ENCODE peak calls at places on chromosomes 7 and 10, in four cellular contexts. A is cardiac fibroblast, K is GM13976, Y is nephron progenitor cell. G is an unnamed sample.

GRCh38 chr10:104277785-104278184 is 8.8 kb downstream of the GSTO2 start:
- DNase-seq in K (no peak), Y (no peak), A (no peak), G (no peak)

GRCh38 chr10:11522821-11523245 is 88.6 kb downstream of the USP6NL start:
- DNase-seq in Y (no peak), A (no peak), K (no peak), G (no peak)

GRCh38 chr10:89118091-89118490 is 89.0 kb downstream of the CH25H start:
- DNase-seq in K (no peak), Y (no peak), A (peak), G (no peak)

GRCh38 chr7:142776206-142776844 is 5.6 kb downstream of the PRSS2 start:
- DNase-seq in K (no peak), Y (no peak), A (peak), G (no peak)

GRCh38 chr10:112094984-112095383 is 88.6 kb downstream of the GPAM start:
- DNase-seq in K (no peak), Y (no peak), A (no peak), G (no peak)

GRCh38 chr7:36232971-36233550 is 80.0 kb downstream of the EEPD1 start:
- DNase-seq in Y (no peak), K (no peak), A (no peak), G (no peak)

GRCh38 chr7:156765901-156766656 is 125.5 kb downstream of the RNF32 start:
- DNase-seq in A (no peak), K (no peak), Y (no peak), G (no peak)

GRCh38 chr7:21640150-21640549 is 97.3 kb downstream of the DNAH11 start:
- DNase-seq in K (no peak), A (no peak), Y (no peak), G (no peak)

GRCh38 chr10:44182909-44183308 is 202.0 kb downstream of the CXCL12 start:
- DNase-seq in K (no peak), Y (no peak), A (no peak), G (no peak)

GRCh38 chr10:101066146-101066889 is 4.5 kb downstream of the KAZALD1 start:
- DNase-seq in K (peak), A (peak), Y (peak), G (peak)

GRCh38 chr10:25125151-25125550 is 49.6 kb upstream of the GPR158 start:
- DNase-seq in K (no peak), A (no peak), Y (peak), G (no peak)

GRCh38 chr7:47945261-47946015 is 2.8 kb downstream of the PKD1L1 start:
- DNase-seq in K (peak), A (peak), Y (peak), G (peak)

GRCh38 chr7:155490697-155491628 is 33.0 kb downstream of the EN2 start:
- DNase-seq in Y (peak), K (peak), A (no peak), G (peak)

GRCh38 chr10:60835005-60835404 is 56.7 kb downstream of the CDK1 start:
- DNase-seq in A (no peak), K (no peak), Y (no peak), G (no peak)

GRCh38 chr10:113576853-113577252 is 24.0 kb downstream of the HABP2 start:
- DNase-seq in A (peak), K (no peak), Y (peak), G (no peak)

GRCh38 chr10:4214912-4215311 is 429.9 kb upstream of the KLF6 start:
- DNase-seq in A (no peak), K (no peak), Y (no peak), G (no peak)

GRCh38 chr7:31633894-31634494 is 53.0 kb upstream of the PPP1R17 start:
- DNase-seq in A (peak), K (peak), Y (peak), G (peak)

GRCh38 chr7:76302299-76303056 is at the start of gene HSPB1:
- DNase-seq in Y (peak), K (peak), A (peak), G (peak)

GRCh38 chr10:99364125-99364524 is 35.0 kb downstream of the CNNM1 start:
- DNase-seq in Y (no peak), K (no peak), A (no peak), G (no peak)

GRCh38 chr7:34143397-34143796 is 238.1 kb downstream of the BMPER start:
- DNase-seq in Y (no peak), K (no peak), A (peak), G (no peak)

GRCh38 chr7:1897076-1897860 is 227.2 kb downstream of the ELFN1 start:
- DNase-seq in K (no peak), A (no peak), Y (no peak), G (no peak)

GRCh38 chr10:61176428-61176827 is 232.4 kb upstream of the RHOBTB1 start:
- DNase-seq in Y (no peak), K (no peak), A (no peak), G (no peak)

GRCh38 chr10:101031796-101032636 is 982 bp downstream of the SFXN3 start:
- DNase-seq in A (peak), K (peak), Y (peak), G (no peak)

GRCh38 chr7:91343420-91343819 is 79.2 kb downstream of the FZD1 start:
- DNase-seq in Y (no peak), A (no peak), K (no peak), G (no peak)

GRCh38 chr10:95475003-95475383 is 86.2 kb downstream of the SORBS1 start:
- DNase-seq in A (no peak), K (no peak), Y (no peak), G (no peak)

GRCh38 chr7:143399151-143399550 is 9.5 kb downstream of the EPHA1 start:
- DNase-seq in Y (no peak), A (no peak), K (no peak), G (no peak)

GRCh38 chr10:59839576-59839975 is 66.8 kb downstream of the CCDC6 start:
- DNase-seq in A (peak), Y (no peak), K (no peak), G (no peak)

GRCh38 chr10:60522617-60523016 is 132.9 kb upstream of the ANK3 start:
- DNase-seq in K (no peak), Y (no peak), A (no peak), G (no peak)

GRCh38 chr10:101538481-101538880 is 49.6 kb downstream of the POLL start:
- DNase-seq in K (no peak), Y (no peak), A (no peak), G (no peak)

GRCh38 chr10:119149723-119150122 is 15.8 kb downstream of the SFXN4 start:
- DNase-seq in Y (no peak), K (no peak), A (no peak), G (no peak)

GRCh38 chr7:28358423-28358868 is 53.9 kb upstream of the CREB5 start:
- DNase-seq in Y (no peak), A (peak), K (no peak), G (no peak)

GRCh38 chr7:28364082-28364481 is 48.2 kb upstream of the CREB5 start:
- DNase-seq in A (peak), K (no peak), Y (no peak), G (no peak)

GRCh38 chr7:28360739-28361138 is 51.6 kb upstream of the CREB5 start:
- DNase-seq in K (no peak), Y (no peak), A (no peak), G (no peak)

DNA sequence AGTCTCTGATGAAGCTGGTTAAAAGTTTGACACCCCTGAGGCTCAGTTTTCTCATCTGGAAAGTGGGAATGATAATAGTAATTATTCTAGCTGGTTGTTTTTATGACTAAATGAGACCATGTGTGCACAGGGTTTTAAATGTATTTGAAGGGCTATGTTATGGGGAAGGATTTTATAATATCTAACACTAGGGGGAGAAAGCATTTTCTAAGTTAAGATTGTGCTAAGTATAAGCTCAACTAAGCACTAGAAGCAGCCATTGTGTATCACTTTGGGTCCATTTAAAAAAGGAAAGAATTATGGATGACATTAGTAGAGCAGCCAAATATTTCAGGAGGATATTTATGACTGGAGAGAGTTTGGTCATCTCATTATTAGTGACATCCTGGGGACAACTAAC is 49.5 kb upstream of the CREB5 start:
- DNase-seq in K (no peak), Y (no peak), A (peak), G (no peak)
- TF ChIP-seq CTCF in K (no peak), Y (no peak), A (peak), G (no peak)

GRCh38 chr7:105521731-105522458 is at the start of gene PUS7:
- DNase-seq in K (peak), A (peak), Y (peak), G (peak)
- TF ChIP-seq CTCF in K (no peak), A (no peak), Y (no peak), G (no peak)

DNA sequence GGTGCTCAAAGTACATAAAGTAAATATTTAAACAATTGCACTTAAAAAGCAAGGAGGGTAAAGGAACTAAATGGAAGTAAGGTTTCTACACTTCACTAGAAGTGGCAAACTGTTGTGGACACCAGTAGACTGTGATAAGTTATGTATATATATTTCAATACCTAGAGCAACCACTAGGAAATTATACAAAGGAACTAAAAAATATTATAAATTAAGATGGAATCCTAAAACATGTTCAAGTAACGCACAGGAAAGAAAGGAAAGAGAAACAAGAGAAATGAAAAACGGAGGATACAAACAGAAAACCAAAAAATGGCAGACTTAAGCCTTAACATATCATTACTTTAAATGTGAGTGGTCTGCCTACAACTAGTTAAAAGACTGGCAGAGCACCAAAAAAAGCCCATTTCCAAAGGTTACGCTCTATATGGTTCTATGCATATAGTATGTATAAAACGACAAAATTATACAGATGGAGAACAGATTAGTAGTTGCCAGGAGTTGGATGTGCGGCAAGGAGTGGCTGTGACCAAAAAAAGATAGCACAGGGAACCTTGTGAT is 19.0 kb downstream of the VPS41 start:
- DNase-seq in A (no peak), Y (no peak), K (no peak), G (no peak)
- TF ChIP-seq CTCF in A (peak), Y (no peak), K (no peak), G (no peak)

GRCh38 chr7:17994079-17994478 is 33.6 kb downstream of the PRPS1L1 start:
- DNase-seq in K (no peak), A (no peak), Y (no peak), G (no peak)

GRCh38 chr7:17989546-17989945 is 38.1 kb downstream of the PRPS1L1 start:
- DNase-seq in A (peak), K (no peak), Y (no peak), G (no peak)

GRCh38 chr7:17988858-17989257 is 38.8 kb downstream of the PRPS1L1 start:
- DNase-seq in A (no peak), K (no peak), Y (no peak), G (no peak)

GRCh38 chr7:17990761-17991160 is 36.9 kb downstream of the PRPS1L1 start:
- DNase-seq in Y (no peak), A (no peak), K (no peak), G (no peak)

GRCh38 chr7:17991866-17992648 is 35.6 kb downstream of the PRPS1L1 start:
- DNase-seq in A (peak), K (no peak), Y (no peak), G (no peak)
- TF ChIP-seq CTCF in A (peak), K (peak), Y (peak), G (no peak)